ENCODE peak calls at places on chromosome 2, in four cellular contexts. One of them, this sample, is unnamed.

GRCh38 chr2:167122389-167122788 is 234.1 kb downstream of the XIRP2 start:
- DNase-seq in ovary: no peak
- DNase-seq in A549: no peak
- DNase-seq in transverse colon: no peak
- DNase-seq in this sample: no peak

GRCh38 chr2:16181062-16181740 is 240.9 kb downstream of the MYCN start:
- DNase-seq in A549: no peak
- DNase-seq in transverse colon: no peak
- DNase-seq in ovary: no peak
- DNase-seq in this sample: no peak

GRCh38 chr2:50658883-50659282 is 373.0 kb downstream of the NRXN1 start:
- DNase-seq in transverse colon: no peak
- DNase-seq in ovary: no peak
- DNase-seq in A549: no peak
- DNase-seq in this sample: no peak

GRCh38 chr2:161206491-161207032 is 46.3 kb downstream of the TANK start:
- DNase-seq in A549: no peak
- DNase-seq in ovary: no peak
- DNase-seq in transverse colon: no peak
- DNase-seq in this sample: no peak

GRCh38 chr2:105545731-105546622 is 147.1 kb upstream of the FHL2 start:
- DNase-seq in A549: peak
- DNase-seq in transverse colon: peak
- DNase-seq in ovary: peak
- DNase-seq in this sample: peak

GRCh38 chr2:218444692-218445357 is 25.9 kb downstream of the VIL1 start:
- DNase-seq in A549: peak
- DNase-seq in ovary: no peak
- DNase-seq in transverse colon: peak
- DNase-seq in this sample: no peak

GRCh38 chr2:152525277-152525838 is 190.4 kb downstream of the FMNL2 start:
- DNase-seq in transverse colon: peak
- DNase-seq in A549: peak
- DNase-seq in ovary: peak
- DNase-seq in this sample: no peak

GRCh38 chr2:171309727-171310265 is 124.0 kb downstream of the METTL8 start:
- DNase-seq in A549: no peak
- DNase-seq in transverse colon: no peak
- DNase-seq in ovary: no peak
- DNase-seq in this sample: no peak

GRCh38 chr2:158011055-158011771 is 90.5 kb upstream of the UPP2 start:
- DNase-seq in ovary: no peak
- DNase-seq in transverse colon: no peak
- DNase-seq in A549: no peak
- DNase-seq in this sample: no peak

GRCh38 chr2:68436270-68436669 is 30.8 kb downstream of the FBXO48 start:
- DNase-seq in ovary: no peak
- DNase-seq in transverse colon: no peak
- DNase-seq in A549: no peak
- DNase-seq in this sample: no peak

GRCh38 chr2:164061129-164061746 is 325.4 kb upstream of the FIGN start:
- DNase-seq in A549: peak
- DNase-seq in transverse colon: no peak
- DNase-seq in ovary: no peak
- DNase-seq in this sample: no peak

GRCh38 chr2:128301501-128301966 is 17.1 kb downstream of the HS6ST1 start:
- DNase-seq in ovary: peak
- DNase-seq in transverse colon: no peak
- DNase-seq in A549: no peak
- DNase-seq in this sample: no peak

GRCh38 chr2:12675352-12675795 is 41.4 kb upstream of the TRIB2 start:
- DNase-seq in transverse colon: no peak
- DNase-seq in ovary: no peak
- DNase-seq in A549: no peak
- DNase-seq in this sample: no peak

GRCh38 chr2:140679752-140680151 is 1451.1 kb downstream of the LRP1B start:
- DNase-seq in ovary: no peak
- DNase-seq in A549: no peak
- DNase-seq in transverse colon: no peak
- DNase-seq in this sample: no peak

GRCh38 chr2:233421091-233421816 is 67.0 kb downstream of the DGKD start:
- DNase-seq in A549: no peak
- DNase-seq in transverse colon: no peak
- DNase-seq in ovary: no peak
- DNase-seq in this sample: no peak

GRCh38 chr2:65383571-65384488 is 48.6 kb downstream of the SPRED2 start:
- DNase-seq in transverse colon: no peak
- DNase-seq in ovary: peak
- DNase-seq in A549: no peak
- DNase-seq in this sample: no peak

GRCh38 chr2:54813584-54813983 is 90.1 kb downstream of the EML6 start:
- DNase-seq in transverse colon: no peak
- DNase-seq in ovary: no peak
- DNase-seq in A549: no peak
- DNase-seq in this sample: no peak

GRCh38 chr2:217825469-217826235 is 177.1 kb downstream of the TNS1 start:
- DNase-seq in A549: no peak
- DNase-seq in transverse colon: no peak
- DNase-seq in ovary: no peak
- DNase-seq in this sample: no peak

GRCh38 chr2:29502452-29502851 is 387.2 kb downstream of the CLIP4 start:
- DNase-seq in transverse colon: no peak
- DNase-seq in ovary: no peak
- DNase-seq in A549: peak
- DNase-seq in this sample: no peak

GRCh38 chr2:109562421-109562820 is 51.3 kb downstream of the SEPTIN10 start:
- DNase-seq in ovary: no peak
- DNase-seq in transverse colon: no peak
- DNase-seq in A549: peak
- DNase-seq in this sample: no peak

GRCh38 chr2:218285604-218286003 is 6.7 kb downstream of the TMBIM1 start:
- DNase-seq in transverse colon: no peak
- DNase-seq in ovary: no peak
- DNase-seq in A549: no peak
- DNase-seq in this sample: no peak

GRCh38 chr2:168233166-168233565 is 14.2 kb downstream of the STK39 start:
- DNase-seq in ovary: no peak
- DNase-seq in transverse colon: no peak
- DNase-seq in A549: no peak
- DNase-seq in this sample: no peak

GRCh38 chr2:122531803-122532344 is 776.4 kb downstream of the TSN start:
- DNase-seq in A549: no peak
- DNase-seq in ovary: no peak
- DNase-seq in transverse colon: no peak
- DNase-seq in this sample: no peak

GRCh38 chr2:27071990-27072830 is 756 bp upstream of the OST4 start:
- DNase-seq in ovary: peak
- DNase-seq in transverse colon: peak
- DNase-seq in A549: no peak
- DNase-seq in this sample: no peak

GRCh38 chr2:9547272-9547991 is 8.2 kb downstream of the ADAM17 start:
- DNase-seq in transverse colon: no peak
- DNase-seq in ovary: no peak
- DNase-seq in A549: no peak
- DNase-seq in this sample: no peak

GRCh38 chr2:28956890-28957289 is 24.2 kb upstream of the TOGARAM2 start:
- DNase-seq in transverse colon: no peak
- DNase-seq in A549: peak
- DNase-seq in ovary: no peak
- DNase-seq in this sample: no peak

GRCh38 chr2:18566145-18566544 is 5.7 kb upstream of the RDH14 start:
- DNase-seq in A549: no peak
- DNase-seq in transverse colon: no peak
- DNase-seq in ovary: no peak
- DNase-seq in this sample: no peak

GRCh38 chr2:237533668-237534138 is 32.7 kb upstream of the PRLH start:
- DNase-seq in A549: no peak
- DNase-seq in transverse colon: no peak
- DNase-seq in ovary: no peak
- DNase-seq in this sample: no peak

GRCh38 chr2:202072226-202072625 is 829 bp upstream of the KIAA2012 start:
- DNase-seq in ovary: no peak
- DNase-seq in A549: peak
- DNase-seq in transverse colon: no peak
- DNase-seq in this sample: no peak

GRCh38 chr2:240319855-240320560 is 115.5 kb upstream of the GPC1 start:
- DNase-seq in ovary: peak
- DNase-seq in transverse colon: no peak
- DNase-seq in A549: no peak
- DNase-seq in this sample: no peak
- TF ChIP-seq EP300 in ovary: no peak
- TF ChIP-seq EP300 in transverse colon: no peak
- TF ChIP-seq EP300 in A549: no peak
- TF ChIP-seq EP300 in this sample: no peak

DNA sequence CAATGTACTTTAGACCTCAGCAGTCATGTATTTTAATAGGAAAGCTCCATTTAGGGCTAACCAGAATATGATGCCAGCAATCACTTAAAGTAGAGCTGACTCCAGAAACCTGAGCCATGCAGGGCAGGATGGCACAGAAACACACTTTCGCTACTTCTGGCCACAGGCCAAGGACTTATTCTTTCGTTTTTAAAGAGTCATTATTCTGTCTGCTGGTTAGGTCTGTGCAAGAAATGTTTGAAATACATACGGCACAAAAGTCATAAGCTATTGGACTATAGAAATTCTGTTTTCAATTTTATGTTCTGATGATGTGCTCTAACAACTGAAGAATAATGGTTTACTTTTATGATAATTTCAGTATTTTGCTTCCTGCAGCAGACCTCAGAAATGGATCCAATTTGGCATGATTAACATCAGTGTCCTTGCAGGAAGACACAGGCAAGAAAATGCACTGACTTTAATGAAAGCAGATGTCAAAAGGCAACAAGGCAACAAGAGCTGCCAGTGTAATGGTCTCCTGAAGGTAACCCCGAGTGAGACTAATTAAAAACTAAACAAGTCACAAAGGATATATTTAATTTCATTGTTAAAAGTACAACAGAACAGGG is 114.4 kb upstream of the CHRNA1 start:
- DNase-seq in ovary: peak
- DNase-seq in transverse colon: no peak
- DNase-seq in A549: no peak
- DNase-seq in this sample: no peak
- TF ChIP-seq EP300 in ovary: no peak
- TF ChIP-seq EP300 in transverse colon: no peak
- TF ChIP-seq EP300 in A549: no peak
- TF ChIP-seq EP300 in this sample: no peak

GRCh38 chr2:20649586-20650375 is 1.1 kb downstream of the HS1BP3 start:
- DNase-seq in transverse colon: no peak
- DNase-seq in A549: no peak
- DNase-seq in ovary: no peak
- DNase-seq in this sample: no peak

GRCh38 chr2:20650412-20650879 is 452 bp downstream of the HS1BP3 start:
- DNase-seq in transverse colon: peak
- DNase-seq in A549: peak
- DNase-seq in ovary: no peak
- DNase-seq in this sample: no peak

GRCh38 chr2:20652141-20652540 is 1.2 kb upstream of the HS1BP3 start:
- DNase-seq in transverse colon: no peak
- DNase-seq in ovary: no peak
- DNase-seq in A549: no peak
- DNase-seq in this sample: no peak

GRCh38 chr2:20651731-20652099 is 817 bp upstream of the HS1BP3 start:
- DNase-seq in ovary: no peak
- DNase-seq in A549: no peak
- DNase-seq in transverse colon: no peak
- DNase-seq in this sample: no peak

GRCh38 chr2:20650880-20651730 is at the start of gene HS1BP3:
- DNase-seq in transverse colon: peak
- DNase-seq in A549: peak
- DNase-seq in ovary: peak
- DNase-seq in this sample: peak
- TF ChIP-seq EP300 in transverse colon: peak
- TF ChIP-seq EP300 in A549: no peak
- TF ChIP-seq EP300 in ovary: no peak
- TF ChIP-seq EP300 in this sample: no peak

DNA sequence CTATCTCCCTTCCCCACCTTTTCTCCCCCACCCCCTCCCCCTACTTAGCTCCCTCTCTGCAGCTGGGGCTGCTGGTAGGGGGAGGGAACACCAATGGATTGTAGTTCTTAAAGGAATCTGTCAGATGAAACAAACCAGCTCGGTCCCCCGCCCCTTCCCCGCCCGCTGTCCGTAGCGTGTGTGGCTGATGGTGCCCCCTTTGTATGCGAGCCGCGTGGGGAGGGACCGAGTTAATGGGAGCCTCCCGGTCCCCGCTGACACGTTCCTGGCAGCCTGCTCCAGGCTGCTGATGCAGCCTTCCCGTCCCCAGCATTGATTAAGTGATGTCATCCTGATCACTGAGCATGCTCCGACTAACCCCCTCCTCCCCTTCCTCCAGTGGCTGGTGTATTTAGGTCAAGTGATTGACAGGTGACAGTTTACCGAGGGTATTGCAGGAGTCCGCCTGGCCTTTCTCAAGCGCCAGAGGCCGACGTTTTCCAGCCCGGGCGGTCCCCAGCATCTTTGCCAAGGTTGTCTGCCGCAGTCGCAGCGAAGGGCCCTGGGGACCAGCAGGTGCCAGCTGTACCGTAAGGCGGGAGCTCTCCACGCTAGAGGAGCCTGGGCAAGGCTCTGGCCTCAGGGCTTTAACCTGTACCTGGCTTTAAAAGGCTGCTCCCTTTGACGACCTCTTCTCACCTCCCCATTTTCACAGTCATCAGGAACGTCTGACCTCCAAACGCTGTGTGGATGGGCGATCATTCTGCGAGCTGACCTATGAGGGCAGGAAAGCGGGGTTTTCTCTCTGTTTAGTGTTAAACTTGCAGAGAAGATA is 1.8 kb downstream of the KIF5C start:
- DNase-seq in transverse colon: peak
- DNase-seq in ovary: no peak
- DNase-seq in A549: no peak
- DNase-seq in this sample: peak
- TF ChIP-seq EP300 in transverse colon: no peak
- TF ChIP-seq EP300 in ovary: no peak
- TF ChIP-seq EP300 in A549: no peak
- TF ChIP-seq EP300 in this sample: no peak

GRCh38 chr2:138112536-138112935 is 148.3 kb downstream of the HNMT start:
- DNase-seq in transverse colon: no peak
- DNase-seq in A549: no peak
- DNase-seq in ovary: no peak
- DNase-seq in this sample: no peak
- TF ChIP-seq EP300 in transverse colon: no peak
- TF ChIP-seq EP300 in A549: no peak
- TF ChIP-seq EP300 in ovary: no peak
- TF ChIP-seq EP300 in this sample: no peak

GRCh38 chr2:104318001-104318555 is 535.8 kb upstream of the POU3F3 start:
- DNase-seq in A549: no peak
- DNase-seq in ovary: no peak
- DNase-seq in transverse colon: no peak
- DNase-seq in this sample: no peak

GRCh38 chr2:104321141-104321799 is 532.6 kb upstream of the POU3F3 start:
- DNase-seq in ovary: no peak
- DNase-seq in A549: no peak
- DNase-seq in transverse colon: no peak
- DNase-seq in this sample: no peak

GRCh38 chr2:104321800-104322164 is 532.1 kb upstream of the POU3F3 start:
- DNase-seq in transverse colon: no peak
- DNase-seq in A549: no peak
- DNase-seq in ovary: no peak
- DNase-seq in this sample: no peak
- TF ChIP-seq EP300 in transverse colon: no peak
- TF ChIP-seq EP300 in A549: no peak
- TF ChIP-seq EP300 in ovary: no peak
- TF ChIP-seq EP300 in this sample: no peak